ENCODE peak calls at places on chromosome 7, in nine cellular contexts. C, Z, I, O, X, Y, H, D and A are unnamed samples.

GRCh38 chr7:139727151-139727705 is 50.6 kb downstream of the HIPK2 start:
- DNase-seq in C (no peak), Z (no peak), I (peak), O (peak), X (no peak), Y (peak), H (no peak), D (no peak), A (no peak)

GRCh38 chr7:115585015-115585655 is 445.4 kb downstream of the TFEC start:
- DNase-seq in C (no peak), Z (peak), I (no peak), O (no peak), X (no peak), Y (no peak), H (no peak), D (no peak), A (no peak)

GRCh38 chr7:76333388-76334101 is 25.2 kb downstream of the YWHAG start:
- DNase-seq in C (no peak), Z (no peak), I (peak), O (no peak), X (no peak), Y (peak), H (no peak), D (peak), A (no peak)

GRCh38 chr7:112538859-112539258 is 58.1 kb downstream of the LSMEM1 start:
- DNase-seq in C (no peak), Z (no peak), I (no peak), O (peak), X (no peak), Y (no peak), H (no peak), D (no peak), A (no peak)

GRCh38 chr7:130147710-130148325 is 57.4 kb downstream of the TMEM209 start:
- DNase-seq in C (no peak), Z (no peak), I (no peak), O (no peak), X (no peak), Y (no peak), H (no peak), D (no peak), A (no peak)

GRCh38 chr7:114922151-114922651 is 307 bp downstream of the MDFIC start:
- DNase-seq in C (peak), Z (peak), I (peak), O (peak), X (peak), Y (peak), H (peak), D (peak), A (no peak)

GRCh38 chr7:128409435-128410091 is at the start of gene IMPDH1:
- DNase-seq in C (peak), Z (peak), I (peak), O (no peak), X (peak), Y (peak), H (peak), D (peak), A (no peak)

GRCh38 chr7:122225874-122226273 is 78.7 kb downstream of the FEZF1 start:
- DNase-seq in C (no peak), Z (no peak), I (no peak), O (no peak), X (no peak), Y (no peak), H (no peak), D (no peak), A (no peak)

GRCh38 chr7:70569335-70569819 is 562.6 kb upstream of the GALNT17 start:
- DNase-seq in C (no peak), Z (no peak), I (no peak), O (no peak), X (peak), Y (no peak), H (no peak), D (no peak), A (no peak)

DNA sequence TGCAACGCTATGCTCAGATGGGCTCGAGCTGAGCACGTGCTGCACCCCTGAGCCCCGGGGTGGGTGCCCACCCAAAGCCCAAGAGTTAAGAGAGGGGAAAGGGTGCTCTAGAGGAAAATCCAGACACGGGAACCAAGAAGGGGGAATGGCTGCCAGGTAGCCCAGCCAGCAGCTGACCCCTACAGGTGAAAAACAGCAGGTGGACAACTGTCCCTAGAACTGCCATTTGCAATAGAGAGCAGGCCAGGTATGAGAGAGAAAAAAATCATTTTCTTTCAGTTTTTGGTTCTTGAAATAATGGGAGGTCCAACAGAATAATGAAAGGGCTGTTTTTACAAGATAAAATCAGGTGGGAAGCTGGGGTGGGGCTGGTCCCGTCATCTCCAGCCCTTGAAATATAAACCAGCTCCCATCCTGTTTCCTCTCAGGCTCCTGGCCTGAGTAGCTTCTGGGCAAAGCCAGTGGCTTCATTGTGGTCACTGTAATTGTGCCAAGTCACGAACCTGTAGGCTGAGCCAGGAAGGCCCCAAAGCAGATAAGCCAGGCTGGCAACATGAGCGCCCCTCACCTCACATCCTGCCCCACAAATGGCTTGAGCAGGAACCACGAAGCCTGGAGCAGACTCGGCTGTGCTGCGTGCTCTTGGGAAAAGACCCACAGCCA is 257.8 kb downstream of the SNX10 start:
- DNase-seq in C (no peak), Z (no peak), I (no peak), O (no peak), X (no peak), Y (peak), H (no peak), D (peak), A (no peak)
- TF ChIP-seq CTCF in C (peak), Z (no peak), I (no peak), O (no peak), X (no peak), Y (no peak), H (no peak), D (no peak), A (no peak)

GRCh38 chr7:11193131-11193867 is 219.6 kb downstream of the PHF14 start:
- DNase-seq in C (peak), Z (no peak), I (peak), O (peak), X (no peak), Y (no peak), H (no peak), D (no peak), A (peak)
- H3K4me3 ChIP-seq in C (peak), Z (peak), I (peak), O (peak), X (no peak), Y (peak), H (no peak), D (no peak), A (no peak)

DNA sequence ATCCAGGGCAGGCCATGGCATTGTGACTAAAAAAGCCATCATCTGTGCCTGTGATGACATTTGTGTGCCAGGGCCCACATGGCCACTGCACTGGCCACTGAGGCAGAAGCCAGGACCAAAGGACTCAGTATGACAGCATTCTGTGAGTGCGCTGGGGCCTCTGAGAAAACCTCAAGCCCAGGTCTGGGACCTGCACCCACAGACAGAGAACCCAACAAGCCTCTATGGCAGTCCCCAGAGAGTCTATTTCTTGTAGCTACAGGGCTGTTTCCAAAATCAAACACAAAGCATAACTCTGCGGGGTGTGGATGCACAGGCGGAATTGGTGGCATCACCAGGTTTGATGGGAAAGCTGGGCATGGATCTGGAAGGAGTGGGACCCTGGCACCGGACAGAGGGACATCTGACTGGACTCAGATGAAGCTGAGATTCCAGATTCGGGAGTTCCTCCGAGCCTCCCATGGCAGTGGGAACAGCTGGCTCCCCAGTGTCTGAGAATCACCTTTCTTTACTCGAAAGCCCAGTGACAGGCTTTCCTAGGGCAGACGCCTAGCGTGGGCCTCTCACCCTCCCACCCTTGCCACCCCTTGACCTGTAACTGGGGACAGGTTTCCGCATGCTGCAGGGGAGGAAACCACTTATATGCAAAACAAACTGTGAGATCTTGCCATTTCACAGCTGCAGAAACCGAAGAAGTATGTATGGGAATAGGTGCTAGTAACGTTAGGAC is 70.5 kb upstream of the RHEB start:
- DNase-seq in C (no peak), Z (no peak), I (no peak), O (no peak), X (peak), Y (no peak), H (no peak), D (no peak), A (no peak)
- TF ChIP-seq CTCF in C (no peak), Z (no peak), I (no peak), O (no peak), X (no peak), Y (no peak), H (no peak), D (no peak), A (no peak)

GRCh38 chr7:116673504-116673865 is 1.5 kb downstream of the MET start:
- DNase-seq in C (no peak), Z (no peak), I (no peak), O (no peak), X (no peak), Y (no peak), H (no peak), D (no peak), A (no peak)
- H3K4me3 ChIP-seq in C (peak), Z (peak), I (no peak), O (peak), X (no peak), Y (peak), H (no peak), D (no peak), A (no peak)

GRCh38 chr7:55124989-55125875 is 106.4 kb downstream of the EGFR start:
- DNase-seq in C (peak), Z (no peak), I (no peak), O (peak), X (no peak), Y (no peak), H (no peak), D (no peak), A (no peak)
- TF ChIP-seq CTCF in C (peak), Z (peak), I (no peak), O (no peak), X (no peak), Y (no peak), H (no peak), D (no peak), A (no peak)

DNA sequence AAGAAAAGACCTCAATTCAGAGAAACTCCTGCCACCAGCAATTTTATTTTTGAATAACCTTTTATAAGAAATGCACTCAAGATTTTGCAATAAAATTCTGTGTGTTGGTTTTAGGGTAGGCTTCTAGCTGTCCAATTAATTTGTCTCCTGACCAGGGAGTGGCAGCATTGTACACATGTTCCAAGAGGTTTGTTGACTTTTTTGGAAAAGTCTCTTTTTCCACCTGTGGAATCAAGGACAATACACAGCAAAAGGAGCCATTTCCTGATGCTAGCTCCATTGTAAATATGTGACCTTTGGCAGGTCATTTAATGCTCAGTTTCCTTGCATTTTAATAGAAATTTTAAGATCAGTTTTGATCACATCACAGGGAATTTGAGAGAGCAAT is 1.8 kb downstream of the GIMAP5 start:
- DNase-seq in C (no peak), Z (no peak), I (no peak), O (no peak), X (no peak), Y (no peak), H (no peak), D (no peak), A (peak)
- H3K4me3 ChIP-seq in C (no peak), Z (no peak), I (no peak), O (no peak), X (peak), Y (no peak), H (peak), D (no peak), A (no peak)

GRCh38 chr7:138726288-138726687 is 25.1 kb upstream of the SVOPL start:
- DNase-seq in C (peak), Z (no peak), I (no peak), O (no peak), X (no peak), Y (no peak), H (no peak), D (no peak), A (no peak)
- TF ChIP-seq CTCF in C (peak), Z (peak), I (no peak), O (no peak), X (peak), Y (no peak), H (no peak), D (no peak), A (peak)